ENCODE peak calls at places on chromosomes 11 and 22, in ten cellular contexts. Y, O, R, Z, Q, A, V, I, U and B are unnamed samples.
A peak's percentile ranks its signal among the peaks of the same experiment; 100 is the strongest.

GRCh38 chr11:45751430-45751829 is 53.5 kb upstream of the SLC35C1 start:
- DNase-seq in Y (no peak), O (no peak), R (no peak), Z (no peak), Q (no peak), A (no peak), V (no peak), I (no peak), U (no peak), B (no peak)

GRCh38 chr11:86067230-86068137 is 1.4 kb downstream of the PICALM start:
- DNase-seq in Y (peak; percentile 59), O (peak; percentile 47), R (no peak), Z (no peak), Q (no peak), A (peak; percentile 25), V (no peak), I (no peak), U (no peak), B (no peak)

GRCh38 chr11:5129457-5129877 is 8.7 kb downstream of the OR52A5 start:
- DNase-seq in Y (no peak), O (no peak), R (peak; percentile 36), Z (no peak), Q (no peak), A (no peak), V (no peak), I (no peak), U (no peak), B (no peak)

GRCh38 chr11:14249121-14249963 is 109.6 kb downstream of the RRAS2 start:
- DNase-seq in Y (peak; percentile 36), O (peak; percentile 74), R (peak; percentile 53), Z (no peak), Q (no peak), A (peak; percentile 77), V (peak; percentile 41), I (peak; percentile 70), U (peak; percentile 62), B (peak; percentile 23)

GRCh38 chr11:94780432-94780831 is 12.3 kb downstream of the AMOTL1 start:
- DNase-seq in Y (no peak), O (no peak), R (no peak), Z (no peak), Q (no peak), A (no peak), V (no peak), I (no peak), U (no peak), B (no peak)

GRCh38 chr11:45658292-45658991 is 7.0 kb downstream of the CHST1 start:
- DNase-seq in Y (peak; percentile 19), O (no peak), R (peak; percentile 45), Z (peak; percentile 91), Q (no peak), A (no peak), V (no peak), I (peak; percentile 88), U (no peak), B (no peak)

GRCh38 chr11:91394718-91395414 is 829.8 kb upstream of the FAT3 start:
- DNase-seq in Y (no peak), O (no peak), R (no peak), Z (no peak), Q (no peak), A (peak; percentile 81), V (peak; percentile 26), I (no peak), U (no peak), B (no peak)

GRCh38 chr11:95081412-95081811 is 8.2 kb upstream of the ENDOD1 start:
- DNase-seq in Y (no peak), O (no peak), R (no peak), Z (peak; percentile 83), Q (no peak), A (no peak), V (no peak), I (peak; percentile 33), U (no peak), B (no peak)

GRCh38 chr11:102252339-102252891 is 64.9 kb upstream of the BIRC3 start:
- DNase-seq in Y (no peak), O (no peak), R (peak; percentile 73), Z (no peak), Q (no peak), A (peak; percentile 39), V (no peak), I (no peak), U (no peak), B (no peak)

GRCh38 chr11:7415537-7415817 is 69.8 kb upstream of the OLFML1 start:
- DNase-seq in Y (no peak), O (no peak), R (no peak), Z (no peak), Q (no peak), A (no peak), V (no peak), I (no peak), U (no peak), B (no peak)

GRCh38 chr22:35587896-35588295 is 29.2 kb downstream of the MB start:
- DNase-seq in Y (no peak), O (no peak), R (no peak), Z (no peak), Q (no peak), A (no peak), V (no peak), I (no peak), U (no peak), B (no peak)

GRCh38 chr22:33599596-33599995 is 320.7 kb downstream of the LARGE1 start:
- DNase-seq in Y (no peak), O (no peak), R (no peak), Z (no peak), Q (no peak), A (no peak), V (no peak), I (no peak), U (no peak), B (no peak)

GRCh38 chr11:117911694-117912093 is 17.5 kb downstream of the TMPRSS13 start:
- DNase-seq in Y (no peak), O (no peak), R (no peak), Z (no peak), Q (no peak), A (no peak), V (no peak), I (no peak), U (no peak), B (no peak)

GRCh38 chr11:12439615-12440014 is 62.2 kb downstream of the PARVA start:
- DNase-seq in Y (no peak), O (no peak), R (no peak), Z (no peak), Q (no peak), A (no peak), V (no peak), I (no peak), U (no peak), B (no peak)

GRCh38 chr22:24444251-24444650 is 16.9 kb downstream of the ADORA2A start:
- DNase-seq in Y (no peak), O (no peak), R (no peak), Z (no peak), Q (no peak), A (no peak), V (no peak), I (no peak), U (no peak), B (no peak)
- H3K27ac ChIP-seq in Y (no peak overlapping the region), O (no peak overlapping the region), R (no peak overlapping the region), Z (no peak overlapping the region), Q (no peak overlapping the region), A (no peak overlapping the region), V (no peak overlapping the region), I (peak overlapping the region; percentile 69), U (no peak overlapping the region), B (no peak overlapping the region)

GRCh38 chr11:119380816-119381185 is 689 bp downstream of the USP2 start:
- DNase-seq in Y (no peak), O (no peak), R (no peak), Z (no peak), Q (no peak), A (no peak), V (no peak), I (no peak), U (no peak), B (no peak)
- H3K27ac ChIP-seq in Y (peak overlapping the region; percentile 43), O (no peak overlapping the region), R (no peak overlapping the region), Z (peak overlapping the region; percentile 69), Q (peak overlapping the region; percentile 55), A (no peak overlapping the region), V (peak overlapping the region; percentile 49), I (peak overlapping the region; percentile 76), U (no peak overlapping the region), B (peak overlapping the region; percentile 55)

GRCh38 chr11:57556041-57556440 is 11.4 kb downstream of the UBE2L6 start:
- DNase-seq in Y (no peak), O (no peak), R (no peak), Z (no peak), Q (no peak), A (peak; percentile 19), V (no peak), I (no peak), U (no peak), B (no peak)
- H3K27ac ChIP-seq in Y (no peak overlapping the region), O (no peak overlapping the region), R (no peak overlapping the region), Z (no peak overlapping the region), Q (no peak overlapping the region), A (no peak overlapping the region), V (no peak overlapping the region), I (no peak overlapping the region), U (no peak overlapping the region), B (no peak overlapping the region)

GRCh38 chr11:67279589-67280340 is 9.3 kb upstream of the ANKRD13D start:
- DNase-seq in Y (no peak), O (no peak), R (no peak), Z (peak; percentile 44), Q (no peak), A (no peak), V (no peak), I (no peak), U (no peak), B (no peak)

GRCh38 chr11:67278939-67279588 is 10.0 kb upstream of the ANKRD13D start:
- DNase-seq in Y (no peak), O (no peak), R (no peak), Z (peak; percentile 42), Q (no peak), A (no peak), V (no peak), I (no peak), U (no peak), B (no peak)

GRCh38 chr11:67277231-67277961 is 11.1 kb downstream of the GRK2 start:
- DNase-seq in Y (peak; percentile 47), O (peak; percentile 96), R (peak; percentile 64), Z (peak; percentile 98), Q (no peak), A (no peak), V (peak; percentile 45), I (peak; percentile 89), U (peak; percentile 93), B (peak; percentile 87)

GRCh38 chr11:67276821-67277230 is 10.6 kb downstream of the GRK2 start:
- DNase-seq in Y (no peak), O (peak; percentile 60), R (peak; percentile 45), Z (peak; percentile 81), Q (no peak), A (no peak), V (peak; percentile 34), I (peak; percentile 52), U (peak; percentile 80), B (no peak)

DNA sequence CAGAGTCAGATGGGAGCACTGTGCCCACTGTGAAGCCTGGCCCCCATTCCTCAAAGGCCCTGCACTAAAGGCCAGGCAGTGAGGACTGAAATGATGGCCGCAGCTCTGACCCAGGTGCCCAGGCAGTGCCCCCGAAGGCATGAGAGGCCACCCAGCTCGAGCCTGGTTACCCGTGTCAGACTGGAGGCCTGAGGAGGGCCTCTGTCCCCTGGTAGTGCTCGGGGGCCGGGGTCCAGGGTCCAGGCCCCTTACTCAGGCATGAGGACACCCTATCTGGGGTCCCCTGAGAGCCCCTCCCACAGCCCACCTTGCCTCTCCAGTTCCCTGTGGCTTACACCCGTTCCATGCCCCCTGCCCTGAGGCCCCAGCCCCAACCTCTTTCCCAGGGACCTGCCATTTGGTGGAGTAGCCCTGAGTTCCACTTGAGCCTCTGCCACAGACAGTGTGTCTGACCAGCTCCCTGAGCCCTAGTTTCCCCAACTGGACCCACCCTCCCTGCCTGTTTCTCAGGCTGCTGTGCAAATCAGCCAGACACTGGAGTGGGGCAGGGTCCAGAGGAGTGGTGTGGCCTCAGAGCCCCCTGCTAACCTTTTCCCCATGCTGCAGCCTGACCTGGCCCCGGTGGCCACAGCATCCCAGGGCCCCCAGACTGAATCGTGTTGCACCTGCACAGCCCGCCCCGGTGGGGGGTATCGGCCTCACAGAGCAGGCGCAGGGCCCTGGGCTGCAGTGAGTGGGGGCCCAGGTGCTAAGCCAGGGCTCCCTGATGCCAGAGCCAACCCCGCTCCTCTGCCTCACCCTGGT is 10.8 kb upstream of the ANKRD13D start:
- DNase-seq in Y (no peak), O (no peak), R (no peak), Z (peak; percentile 40), Q (no peak), A (no peak), V (peak; percentile 30), I (no peak), U (no peak), B (no peak)
- H3K27ac ChIP-seq in Y (no peak overlapping the region), O (peak overlapping the region; percentile 87), R (peak overlapping the region; percentile 69), Z (peak overlapping the region; percentile 77), Q (peak overlapping the region; percentile 92), A (no peak overlapping the region), V (no peak overlapping the region), I (peak overlapping the region; percentile 85), U (peak overlapping the region; percentile 74), B (peak overlapping the region; percentile 88)